ENCODE peak calls at places on chromosomes 12 and 14, in ten cellular contexts. E is SHP77 treated with DMSO at 0.1 percent for 48 hours; H is MCF 10A; Y is A172; I is skeletal muscle cell; B is GM13977; O is astrocyte of the hippocampus; T is stimulated activated CD4-positive, alpha-beta T cell treated with anti-CD3 and anti-CD28 coated beads, Interleukin-1b, Interleukin-23, amount 100 ng/mL, for 1 hour; M is right lobe of liver; W is PC-3. N is an unnamed sample.

GRCh38 chr12:120301962-120302815 is at the start of gene SIRT4:
- DNase-seq in E (peak), H (peak), Y (peak), I (peak), B (peak), O (peak), T (peak), M (peak), W (peak), N (peak)

GRCh38 chr14:23366163-23366921 is 1.4 kb upstream of the EFS start:
- DNase-seq in E (no peak), H (no peak), Y (no peak), I (no peak), B (no peak), O (peak), T (no peak), M (no peak), W (no peak), N (no peak)

GRCh38 chr12:127629066-127629820 is 637.7 kb upstream of the TMEM132C start:
- DNase-seq in E (no peak), H (peak), Y (peak), I (no peak), B (no peak), O (peak), T (no peak), M (no peak), W (peak), N (peak)

GRCh38 chr12:113766880-113767878 is 198.9 kb downstream of the RBM19 start:
- DNase-seq in E (no peak), H (peak), Y (peak), I (peak), B (no peak), O (peak), T (no peak), M (no peak), W (peak), N (peak)

GRCh38 chr12:41479431-41479830 is 291.3 kb downstream of the PDZRN4 start:
- DNase-seq in E (no peak), H (no peak), Y (no peak), I (no peak), B (no peak), O (no peak), T (no peak), M (no peak), W (no peak), N (no peak)

GRCh38 chr14:102967506-102967795 is 45.0 kb downstream of the AMN start:
- DNase-seq in E (no peak), H (no peak), Y (no peak), I (no peak), B (no peak), O (no peak), T (no peak), M (no peak), W (no peak), N (no peak)

GRCh38 chr12:65860584-65860983 is 36.3 kb downstream of the HMGA2 start:
- DNase-seq in E (no peak), H (no peak), Y (no peak), I (no peak), B (no peak), O (no peak), T (no peak), M (no peak), W (no peak), N (no peak)

GRCh38 chr14:98951031-98951430 is 321.0 kb downstream of the BCL11B start:
- DNase-seq in E (no peak), H (no peak), Y (no peak), I (no peak), B (no peak), O (no peak), T (no peak), M (no peak), W (no peak), N (no peak)

GRCh38 chr12:2354151-2354991 is 301.6 kb downstream of the CACNA1C start:
- DNase-seq in E (no peak), H (no peak), Y (no peak), I (no peak), B (no peak), O (peak), T (no peak), M (no peak), W (no peak), N (no peak)

GRCh38 chr14:23285530-23286019 is 357 bp downstream of the HOMEZ start:
- DNase-seq in E (no peak), H (no peak), Y (no peak), I (no peak), B (no peak), O (no peak), T (no peak), M (no peak), W (no peak), N (no peak)

GRCh38 chr12:30816742-30817465 is 62.2 kb upstream of the CAPRIN2 start:
- DNase-seq in E (no peak), H (no peak), Y (no peak), I (no peak), B (no peak), O (no peak), T (no peak), M (no peak), W (no peak), N (no peak)

GRCh38 chr12:3145036-3145435 is 67.9 kb downstream of the TSPAN9 start:
- DNase-seq in E (no peak), H (no peak), Y (no peak), I (no peak), B (no peak), O (peak), T (no peak), M (no peak), W (no peak), N (no peak)

GRCh38 chr12:42692749-42693148 is 103.2 kb upstream of the PRICKLE1 start:
- DNase-seq in E (no peak), H (no peak), Y (no peak), I (no peak), B (no peak), O (no peak), T (no peak), M (no peak), W (no peak), N (no peak)

GRCh38 chr12:104282109-104282508 is 21.4 kb upstream of the EID3 start:
- DNase-seq in E (no peak), H (no peak), Y (no peak), I (no peak), B (no peak), O (peak), T (no peak), M (no peak), W (peak), N (no peak)

GRCh38 chr12:67534671-67535070 is 113.9 kb upstream of the DYRK2 start:
- DNase-seq in E (no peak), H (peak), Y (peak), I (peak), B (no peak), O (peak), T (no peak), M (no peak), W (peak), N (peak)

GRCh38 chr12:19198272-19198671 is 68.7 kb downstream of the PLEKHA5 start:
- DNase-seq in E (no peak), H (peak), Y (peak), I (peak), B (no peak), O (peak), T (no peak), M (no peak), W (peak), N (peak)

GRCh38 chr14:99522457-99522891 is 41.3 kb downstream of the CCNK start:
- DNase-seq in E (no peak), H (no peak), Y (peak), I (no peak), B (no peak), O (peak), T (no peak), M (peak), W (peak), N (no peak)

GRCh38 chr14:66099451-66099850 is 386.7 kb upstream of the CCDC196 start:
- DNase-seq in E (peak), H (no peak), Y (no peak), I (no peak), B (no peak), O (no peak), T (no peak), M (no peak), W (no peak), N (no peak)

GRCh38 chr14:52080817-52081755 is 12.2 kb upstream of the NID2 start:
- DNase-seq in E (no peak), H (peak), Y (peak), I (peak), B (no peak), O (peak), T (no peak), M (no peak), W (peak), N (peak)

GRCh38 chr14:85195872-85196477 is 334.0 kb upstream of the FLRT2 start:
- DNase-seq in E (no peak), H (peak), Y (peak), I (no peak), B (no peak), O (peak), T (no peak), M (no peak), W (peak), N (peak)

GRCh38 chr12:32201996-32202395 is 95.3 kb downstream of the BICD1 start:
- DNase-seq in E (no peak), H (no peak), Y (no peak), I (no peak), B (no peak), O (peak), T (no peak), M (no peak), W (no peak), N (peak)

GRCh38 chr12:12700249-12700648 is 4.3 kb upstream of the GPR19 start:
- DNase-seq in E (no peak), H (no peak), Y (no peak), I (no peak), B (no peak), O (no peak), T (no peak), M (no peak), W (no peak), N (no peak)

GRCh38 chr14:59176764-59177163 is 11.7 kb upstream of the DAAM1 start:
- DNase-seq in E (no peak), H (no peak), Y (no peak), I (no peak), B (no peak), O (no peak), T (no peak), M (no peak), W (no peak), N (no peak)

GRCh38 chr14:103692871-103693270 is 22.4 kb downstream of the XRCC3 start:
- DNase-seq in E (no peak), H (no peak), Y (no peak), I (no peak), B (no peak), O (no peak), T (no peak), M (no peak), W (no peak), N (no peak)

GRCh38 chr12:9831720-9832119 is 4.4 kb downstream of the KLRF1 start:
- DNase-seq in E (no peak), H (no peak), Y (no peak), I (no peak), B (no peak), O (no peak), T (no peak), M (no peak), W (no peak), N (no peak)

GRCh38 chr14:74324945-74325361 is 22.2 kb upstream of the ABCD4 start:
- DNase-seq in E (peak), H (peak), Y (peak), I (no peak), B (peak), O (peak), T (no peak), M (no peak), W (peak), N (peak)

GRCh38 chr12:56377310-56377988 is 14.8 kb upstream of the APOF start:
- DNase-seq in E (no peak), H (peak), Y (peak), I (no peak), B (no peak), O (peak), T (no peak), M (no peak), W (peak), N (peak)

N was measured in LHCN-M2.